ENCODE peak calls at places on chromosomes 11 and 22, in four cellular contexts. E is GM12878, G is IMR-90, T is A549. C is an unnamed sample.

GRCh38 chr11:72982286-72982685 is 159.8 kb downstream of the FCHSD2 start:
- DNase-seq in G (no peak), T (no peak), E (no peak), C (no peak)

GRCh38 chr22:19180740-19181410 is 2.3 kb upstream of the SLC25A1 start:
- DNase-seq in G (no peak), T (no peak), E (no peak), C (no peak)

GRCh38 chr11:65489706-65490310 is 9.0 kb upstream of the MALAT1 start:
- DNase-seq in G (no peak), E (no peak), T (no peak), C (no peak)

GRCh38 chr11:34719303-34719848 is 98.5 kb downstream of the EHF start:
- DNase-seq in E (no peak), T (no peak), G (peak), C (no peak)

GRCh38 chr22:23218867-23219251 is 38.5 kb downstream of the BCR start:
- DNase-seq in E (no peak), T (no peak), G (peak), C (no peak)

GRCh38 chr22:28570697-28571373 is 108.8 kb downstream of the TTC28 start:
- DNase-seq in T (no peak), G (no peak), E (no peak), C (no peak)

GRCh38 chr11:71379722-71380121 is 68.5 kb downstream of the DHCR7 start:
- DNase-seq in G (no peak), T (no peak), E (no peak), C (no peak)

GRCh38 chr11:65425105-65425970 is 2.7 kb downstream of the NEAT1 start:
- DNase-seq in G (peak), E (no peak), T (no peak), C (peak)

GRCh38 chr11:72229925-72230763 is 5.6 kb downstream of the INPPL1 start:
- DNase-seq in T (no peak), G (no peak), E (no peak), C (no peak)

GRCh38 chr22:33000342-33001280 is 57.6 kb downstream of the SYN3 start:
- DNase-seq in T (peak), E (no peak), G (peak), C (peak)

GRCh38 chr11:106228996-106229395 is 151.5 kb downstream of the AASDHPPT start:
- DNase-seq in G (no peak), E (no peak), T (no peak), C (no peak)

GRCh38 chr11:96185220-96185768 is 157.7 kb downstream of the MAML2 start:
- DNase-seq in G (no peak), T (no peak), E (peak), C (no peak)

GRCh38 chr11:82733444-82734119 is at the start of gene FAM181B:
- DNase-seq in T (peak), G (no peak), E (no peak), C (peak)

DNA sequence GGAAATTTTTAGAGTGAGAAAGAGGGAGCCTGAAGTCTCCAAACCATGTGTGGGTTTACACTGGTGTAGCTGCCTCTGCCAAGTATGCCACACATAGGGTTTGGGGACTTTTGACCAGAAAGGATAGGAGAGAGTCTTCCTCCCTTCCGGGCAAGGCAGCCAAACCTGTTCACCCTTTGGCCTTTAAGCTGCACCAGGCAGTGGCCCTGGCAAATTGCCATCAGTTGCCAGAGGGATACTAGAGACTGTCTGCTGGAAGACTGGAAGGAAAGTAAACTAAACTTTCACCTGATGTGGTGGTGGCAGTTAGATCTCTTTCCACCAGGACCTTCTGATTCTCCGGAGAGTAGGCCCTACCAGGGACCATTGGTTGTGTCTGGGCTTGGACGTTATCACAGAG is 1263.2 kb downstream of the FAM181B start:
- DNase-seq in E (no peak), G (no peak), T (no peak), C (no peak)
- TF ChIP-seq RCOR1 in E (no peak), G (no peak), T (no peak), C (no peak)

GRCh38 chr11:129191649-129192048 is 476 bp downstream of the ARHGAP32 start:
- DNase-seq in T (no peak), E (no peak), G (no peak), C (no peak)
- TF ChIP-seq ELK1 in T (no peak), E (no peak), G (no peak), C (no peak)

GRCh38 chr11:57648791-57649735 is 649 bp downstream of the YPEL4 start:
- DNase-seq in T (no peak), G (no peak), E (no peak), C (no peak)
- TF ChIP-seq RCOR1 in T (no peak), G (no peak), E (no peak), C (no peak)

DNA sequence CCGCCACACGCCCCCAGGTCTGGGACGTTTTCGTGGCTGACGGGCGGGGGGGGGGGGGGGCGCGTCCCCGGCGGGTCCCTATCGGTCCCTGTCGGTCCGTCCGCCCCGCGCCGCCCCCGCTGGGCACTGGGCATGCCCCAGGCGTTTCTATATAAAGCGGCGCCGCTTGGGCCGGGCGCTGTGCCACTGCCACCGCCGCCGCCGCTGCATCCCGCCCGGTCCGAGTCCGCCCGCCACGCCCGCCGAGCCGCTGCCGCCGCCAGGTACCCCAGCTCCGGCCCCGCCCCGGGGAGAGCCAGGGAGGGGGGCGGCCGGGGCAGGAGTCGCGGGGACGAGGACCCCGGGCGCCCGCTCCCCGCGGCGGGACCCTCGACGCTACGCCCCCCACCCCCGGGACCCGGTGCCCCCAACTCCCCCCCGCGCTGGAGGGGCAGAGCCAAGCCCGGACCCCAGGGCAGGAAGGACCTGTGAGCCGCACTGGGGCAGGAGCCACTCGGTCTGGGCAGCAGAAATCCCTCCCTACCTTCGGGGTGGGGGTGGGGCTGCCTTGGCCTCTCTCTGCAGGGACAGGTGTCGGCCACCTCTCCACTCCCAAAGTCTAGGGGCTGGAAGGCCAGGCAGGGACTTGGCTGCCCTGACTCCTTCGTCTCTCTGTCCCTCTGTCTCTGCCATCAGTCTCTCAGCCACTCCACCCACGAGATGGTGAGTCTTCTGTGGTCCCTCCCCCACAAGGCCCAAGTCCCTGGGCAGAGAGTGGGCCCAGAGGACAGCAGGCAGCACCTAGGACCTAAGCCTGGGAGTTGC is at the start of gene CARNS1:
- DNase-seq in G (no peak), T (no peak), E (no peak), C (no peak)
- TF ChIP-seq ELK1 in G (no peak), T (no peak), E (no peak), C (no peak)

DNA sequence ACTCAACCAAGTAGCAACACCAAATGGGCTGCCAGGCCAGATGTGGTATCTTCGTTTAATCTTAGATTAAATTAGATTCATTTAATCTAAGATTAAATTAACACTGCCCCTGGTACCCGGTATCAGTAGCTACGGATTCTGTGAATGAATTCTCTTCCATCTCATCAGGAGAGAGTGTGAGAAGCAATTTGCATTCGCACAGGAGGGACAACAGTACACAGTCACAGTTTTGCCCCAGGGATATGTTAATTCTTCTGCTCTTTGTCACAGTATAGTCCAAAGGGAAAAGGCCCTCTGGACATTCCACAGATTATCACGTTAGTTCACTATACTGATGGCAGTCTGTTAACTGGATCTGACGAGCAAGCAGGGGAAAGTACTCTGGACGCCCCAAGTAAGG is 22.9 kb downstream of the ASCL2 start:
- DNase-seq in E (no peak), G (no peak), T (no peak), C (no peak)
- TF ChIP-seq RCOR1 in E (no peak), G (no peak), T (no peak), C (no peak)

DNA sequence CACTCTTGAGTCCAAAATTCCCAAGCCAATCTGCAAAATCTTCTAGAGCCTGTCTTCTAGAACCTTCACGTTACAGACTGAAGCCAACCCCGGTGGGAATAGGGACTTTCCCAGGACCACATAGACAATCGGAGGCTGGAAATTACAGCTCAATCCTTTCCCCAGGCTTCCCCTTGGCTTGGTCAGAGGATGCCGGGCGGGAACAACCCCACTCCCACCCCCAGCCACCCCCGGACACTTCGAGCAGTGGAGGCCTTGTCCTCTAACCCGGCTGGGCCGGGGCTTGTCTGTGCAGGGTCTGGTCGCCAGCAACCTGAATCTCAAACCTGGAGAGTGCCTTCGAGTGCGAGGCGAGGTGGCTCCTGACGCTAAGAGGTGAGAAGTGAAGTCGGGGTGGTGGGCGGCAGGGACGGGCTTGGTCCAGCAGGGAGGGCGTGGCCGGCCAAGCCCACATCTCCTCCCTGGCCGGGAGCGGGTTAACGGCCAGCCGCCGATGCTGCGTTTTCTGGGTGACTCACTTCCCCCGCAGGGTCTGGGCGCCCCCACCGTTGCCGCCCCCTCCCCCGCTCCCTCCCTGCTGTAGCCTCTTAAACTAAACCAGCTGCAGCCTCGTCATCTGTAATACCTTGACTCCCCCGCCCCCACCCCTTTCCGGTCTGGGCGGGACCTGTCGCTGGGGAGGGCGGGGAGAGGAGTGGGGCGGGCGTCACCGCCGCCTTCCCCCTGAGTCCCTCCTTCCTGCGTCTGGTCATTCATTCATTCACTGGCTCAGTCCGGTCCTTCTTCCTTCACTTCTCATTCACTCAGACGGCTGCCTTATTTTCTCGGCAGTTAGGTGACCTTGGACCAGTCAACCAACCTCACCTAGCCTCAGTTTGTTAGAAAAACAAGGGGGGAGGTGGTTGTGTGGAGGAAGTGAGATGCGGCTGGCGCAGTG is 1.5 kb downstream of the LGALS1 start:
- DNase-seq in T (no peak), E (no peak), G (peak), C (peak)
- TF ChIP-seq ELK1 in T (no peak), E (peak), G (no peak), C (no peak)

C was measured in K562.